ENCODE peak calls at places on chromosomes 13 and 19, in eight cellular contexts. One of them, this sample, is unnamed.

GRCh38 chr13:73948848-73949529 is 185.2 kb downstream of the KLF12 start:
- ATAC-seq in activated CD8-positive, alpha-beta memory T cell treated with anti-CD3 and anti-CD28 coated beads, Interleukin-2, amount 10 ng/mL, durations not matched to agents 7 days and 5 days: peak; percentile 27
- ATAC-seq in GM23338: no peak
- ATAC-seq in omental fat pad: no peak
- ATAC-seq in PC-3: no peak
- ATAC-seq in naive thymus-derived CD4-positive, alpha-beta T cell: no peak
- ATAC-seq in stimulated activated naive CD8-positive, alpha-beta T cell treated with anti-CD3 and anti-CD28 coated beads, Interleukin-15, amount 100 ng/mL, for 72 hours: peak; percentile 81
- ATAC-seq in upper lobe of right lung: no peak
- ATAC-seq in this sample: no peak

GRCh38 chr13:42992585-42993122 is 613 bp upstream of the EPSTI1 start:
- ATAC-seq in naive thymus-derived CD4-positive, alpha-beta T cell: peak; percentile 67
- ATAC-seq in upper lobe of right lung: peak; percentile 6
- ATAC-seq in omental fat pad: no peak
- ATAC-seq in GM23338: no peak
- ATAC-seq in activated CD8-positive, alpha-beta memory T cell treated with anti-CD3 and anti-CD28 coated beads, Interleukin-2, amount 10 ng/mL, durations not matched to agents 7 days and 5 days: peak; percentile 57
- ATAC-seq in PC-3: no peak
- ATAC-seq in stimulated activated naive CD8-positive, alpha-beta T cell treated with anti-CD3 and anti-CD28 coated beads, Interleukin-15, amount 100 ng/mL, for 72 hours: peak; percentile 62
- ATAC-seq in this sample: peak; percentile 73

GRCh38 chr19:18795540-18795939 is 4.4 kb upstream of the COMP start:
- ATAC-seq in PC-3: no peak
- ATAC-seq in omental fat pad: no peak
- ATAC-seq in upper lobe of right lung: peak; percentile 13
- ATAC-seq in naive thymus-derived CD4-positive, alpha-beta T cell: no peak
- ATAC-seq in stimulated activated naive CD8-positive, alpha-beta T cell treated with anti-CD3 and anti-CD28 coated beads, Interleukin-15, amount 100 ng/mL, for 72 hours: no peak
- ATAC-seq in GM23338: peak; percentile 50
- ATAC-seq in activated CD8-positive, alpha-beta memory T cell treated with anti-CD3 and anti-CD28 coated beads, Interleukin-2, amount 10 ng/mL, durations not matched to agents 7 days and 5 days: no peak
- ATAC-seq in this sample: peak; percentile 42

GRCh38 chr13:106625578-106625977 is 57.6 kb upstream of the ARGLU1 start:
- ATAC-seq in stimulated activated naive CD8-positive, alpha-beta T cell treated with anti-CD3 and anti-CD28 coated beads, Interleukin-15, amount 100 ng/mL, for 72 hours: no peak
- ATAC-seq in PC-3: no peak
- ATAC-seq in naive thymus-derived CD4-positive, alpha-beta T cell: no peak
- ATAC-seq in GM23338: no peak
- ATAC-seq in activated CD8-positive, alpha-beta memory T cell treated with anti-CD3 and anti-CD28 coated beads, Interleukin-2, amount 10 ng/mL, durations not matched to agents 7 days and 5 days: no peak
- ATAC-seq in upper lobe of right lung: no peak
- ATAC-seq in omental fat pad: no peak
- ATAC-seq in this sample: no peak

GRCh38 chr19:1651548-1652394 is 644 bp downstream of the TCF3 start:
- ATAC-seq in activated CD8-positive, alpha-beta memory T cell treated with anti-CD3 and anti-CD28 coated beads, Interleukin-2, amount 10 ng/mL, durations not matched to agents 7 days and 5 days: peak; percentile 5
- ATAC-seq in omental fat pad: no peak
- ATAC-seq in upper lobe of right lung: no peak
- ATAC-seq in PC-3: peak; percentile 5
- ATAC-seq in GM23338: peak; percentile 3
- ATAC-seq in stimulated activated naive CD8-positive, alpha-beta T cell treated with anti-CD3 and anti-CD28 coated beads, Interleukin-15, amount 100 ng/mL, for 72 hours: peak; percentile 7
- ATAC-seq in naive thymus-derived CD4-positive, alpha-beta T cell: no peak
- ATAC-seq in this sample: peak; percentile 0

GRCh38 chr19:40392894-40393517 is 3.0 kb upstream of the HIPK4 start:
- ATAC-seq in omental fat pad: no peak
- ATAC-seq in naive thymus-derived CD4-positive, alpha-beta T cell: no peak
- ATAC-seq in GM23338: peak; percentile 43
- ATAC-seq in activated CD8-positive, alpha-beta memory T cell treated with anti-CD3 and anti-CD28 coated beads, Interleukin-2, amount 10 ng/mL, durations not matched to agents 7 days and 5 days: peak; percentile 27
- ATAC-seq in upper lobe of right lung: peak; percentile 81
- ATAC-seq in stimulated activated naive CD8-positive, alpha-beta T cell treated with anti-CD3 and anti-CD28 coated beads, Interleukin-15, amount 100 ng/mL, for 72 hours: no peak
- ATAC-seq in PC-3: peak; percentile 95
- ATAC-seq in this sample: no peak

GRCh38 chr19:53254451-53255341 is at the start of gene ZNF677:
- ATAC-seq in GM23338: peak; percentile 99
- ATAC-seq in omental fat pad: peak; percentile 98
- ATAC-seq in activated CD8-positive, alpha-beta memory T cell treated with anti-CD3 and anti-CD28 coated beads, Interleukin-2, amount 10 ng/mL, durations not matched to agents 7 days and 5 days: peak; percentile 100
- ATAC-seq in upper lobe of right lung: peak; percentile 100
- ATAC-seq in PC-3: peak; percentile 99
- ATAC-seq in stimulated activated naive CD8-positive, alpha-beta T cell treated with anti-CD3 and anti-CD28 coated beads, Interleukin-15, amount 100 ng/mL, for 72 hours: peak; percentile 100
- ATAC-seq in naive thymus-derived CD4-positive, alpha-beta T cell: peak; percentile 100
- ATAC-seq in this sample: peak; percentile 98

GRCh38 chr19:4473708-4474503 is 1.8 kb downstream of the HDGFL2 start:
- ATAC-seq in naive thymus-derived CD4-positive, alpha-beta T cell: no peak
- ATAC-seq in upper lobe of right lung: no peak
- ATAC-seq in PC-3: no peak
- ATAC-seq in GM23338: no peak
- ATAC-seq in activated CD8-positive, alpha-beta memory T cell treated with anti-CD3 and anti-CD28 coated beads, Interleukin-2, amount 10 ng/mL, durations not matched to agents 7 days and 5 days: no peak
- ATAC-seq in stimulated activated naive CD8-positive, alpha-beta T cell treated with anti-CD3 and anti-CD28 coated beads, Interleukin-15, amount 100 ng/mL, for 72 hours: no peak
- ATAC-seq in omental fat pad: no peak
- ATAC-seq in this sample: no peak

GRCh38 chr13:114001331-114002008 is 27.6 kb upstream of the C13orf46 start:
- ATAC-seq in GM23338: no peak
- ATAC-seq in omental fat pad: no peak
- ATAC-seq in stimulated activated naive CD8-positive, alpha-beta T cell treated with anti-CD3 and anti-CD28 coated beads, Interleukin-15, amount 100 ng/mL, for 72 hours: no peak
- ATAC-seq in PC-3: no peak
- ATAC-seq in naive thymus-derived CD4-positive, alpha-beta T cell: peak; percentile 10
- ATAC-seq in upper lobe of right lung: peak; percentile 40
- ATAC-seq in activated CD8-positive, alpha-beta memory T cell treated with anti-CD3 and anti-CD28 coated beads, Interleukin-2, amount 10 ng/mL, durations not matched to agents 7 days and 5 days: no peak
- ATAC-seq in this sample: no peak

GRCh38 chr13:50706505-50706904 is 137.0 kb downstream of the DLEU7 start:
- ATAC-seq in PC-3: no peak
- ATAC-seq in stimulated activated naive CD8-positive, alpha-beta T cell treated with anti-CD3 and anti-CD28 coated beads, Interleukin-15, amount 100 ng/mL, for 72 hours: no peak
- ATAC-seq in upper lobe of right lung: no peak
- ATAC-seq in GM23338: no peak
- ATAC-seq in omental fat pad: no peak
- ATAC-seq in naive thymus-derived CD4-positive, alpha-beta T cell: no peak
- ATAC-seq in activated CD8-positive, alpha-beta memory T cell treated with anti-CD3 and anti-CD28 coated beads, Interleukin-2, amount 10 ng/mL, durations not matched to agents 7 days and 5 days: no peak
- ATAC-seq in this sample: no peak

GRCh38 chr19:44955500-44956439 is 590 bp downstream of the CLPTM1 start:
- ATAC-seq in activated CD8-positive, alpha-beta memory T cell treated with anti-CD3 and anti-CD28 coated beads, Interleukin-2, amount 10 ng/mL, durations not matched to agents 7 days and 5 days: no peak
- ATAC-seq in stimulated activated naive CD8-positive, alpha-beta T cell treated with anti-CD3 and anti-CD28 coated beads, Interleukin-15, amount 100 ng/mL, for 72 hours: no peak
- ATAC-seq in omental fat pad: peak; percentile 3
- ATAC-seq in naive thymus-derived CD4-positive, alpha-beta T cell: no peak
- ATAC-seq in upper lobe of right lung: no peak
- ATAC-seq in PC-3: peak; percentile 13
- ATAC-seq in GM23338: peak; percentile 35
- ATAC-seq in this sample: no peak

GRCh38 chr19:46660601-46661019 is 372 bp downstream of the DACT3 start:
- ATAC-seq in upper lobe of right lung: no peak
- ATAC-seq in PC-3: no peak
- ATAC-seq in naive thymus-derived CD4-positive, alpha-beta T cell: no peak
- ATAC-seq in omental fat pad: no peak
- ATAC-seq in activated CD8-positive, alpha-beta memory T cell treated with anti-CD3 and anti-CD28 coated beads, Interleukin-2, amount 10 ng/mL, durations not matched to agents 7 days and 5 days: no peak
- ATAC-seq in GM23338: peak; percentile 1
- ATAC-seq in stimulated activated naive CD8-positive, alpha-beta T cell treated with anti-CD3 and anti-CD28 coated beads, Interleukin-15, amount 100 ng/mL, for 72 hours: peak; percentile 4
- ATAC-seq in this sample: no peak

GRCh38 chr19:36125557-36125956 is 10.3 kb downstream of the TBCB start:
- ATAC-seq in upper lobe of right lung: no peak
- ATAC-seq in stimulated activated naive CD8-positive, alpha-beta T cell treated with anti-CD3 and anti-CD28 coated beads, Interleukin-15, amount 100 ng/mL, for 72 hours: no peak
- ATAC-seq in naive thymus-derived CD4-positive, alpha-beta T cell: no peak
- ATAC-seq in activated CD8-positive, alpha-beta memory T cell treated with anti-CD3 and anti-CD28 coated beads, Interleukin-2, amount 10 ng/mL, durations not matched to agents 7 days and 5 days: no peak
- ATAC-seq in GM23338: no peak
- ATAC-seq in omental fat pad: no peak
- ATAC-seq in PC-3: no peak
- ATAC-seq in this sample: no peak

GRCh38 chr13:29454931-29455481 is 140.5 kb downstream of the SLC7A1 start:
- ATAC-seq in omental fat pad: no peak
- ATAC-seq in activated CD8-positive, alpha-beta memory T cell treated with anti-CD3 and anti-CD28 coated beads, Interleukin-2, amount 10 ng/mL, durations not matched to agents 7 days and 5 days: no peak
- ATAC-seq in PC-3: peak; percentile 53
- ATAC-seq in upper lobe of right lung: peak; percentile 67
- ATAC-seq in stimulated activated naive CD8-positive, alpha-beta T cell treated with anti-CD3 and anti-CD28 coated beads, Interleukin-15, amount 100 ng/mL, for 72 hours: peak; percentile 61
- ATAC-seq in naive thymus-derived CD4-positive, alpha-beta T cell: peak; percentile 34
- ATAC-seq in GM23338: peak; percentile 91
- ATAC-seq in this sample: peak; percentile 61

GRCh38 chr13:58397596-58398387 is 766.2 kb downstream of the PCDH17 start:
- ATAC-seq in omental fat pad: no peak
- ATAC-seq in naive thymus-derived CD4-positive, alpha-beta T cell: no peak
- ATAC-seq in activated CD8-positive, alpha-beta memory T cell treated with anti-CD3 and anti-CD28 coated beads, Interleukin-2, amount 10 ng/mL, durations not matched to agents 7 days and 5 days: no peak
- ATAC-seq in PC-3: no peak
- ATAC-seq in GM23338: no peak
- ATAC-seq in stimulated activated naive CD8-positive, alpha-beta T cell treated with anti-CD3 and anti-CD28 coated beads, Interleukin-15, amount 100 ng/mL, for 72 hours: no peak
- ATAC-seq in upper lobe of right lung: no peak
- ATAC-seq in this sample: no peak

GRCh38 chr19:13938361-13939027 is at the start of gene PODNL1:
- ATAC-seq in stimulated activated naive CD8-positive, alpha-beta T cell treated with anti-CD3 and anti-CD28 coated beads, Interleukin-15, amount 100 ng/mL, for 72 hours: peak; percentile 32
- ATAC-seq in upper lobe of right lung: peak; percentile 49
- ATAC-seq in activated CD8-positive, alpha-beta memory T cell treated with anti-CD3 and anti-CD28 coated beads, Interleukin-2, amount 10 ng/mL, durations not matched to agents 7 days and 5 days: no peak
- ATAC-seq in omental fat pad: no peak
- ATAC-seq in PC-3: no peak
- ATAC-seq in naive thymus-derived CD4-positive, alpha-beta T cell: no peak
- ATAC-seq in GM23338: no peak
- ATAC-seq in this sample: no peak

GRCh38 chr19:39420769-39421168 is 8.3 kb downstream of the PLEKHG2 start:
- ATAC-seq in stimulated activated naive CD8-positive, alpha-beta T cell treated with anti-CD3 and anti-CD28 coated beads, Interleukin-15, amount 100 ng/mL, for 72 hours: no peak
- ATAC-seq in naive thymus-derived CD4-positive, alpha-beta T cell: no peak
- ATAC-seq in PC-3: no peak
- ATAC-seq in GM23338: no peak
- ATAC-seq in omental fat pad: no peak
- ATAC-seq in upper lobe of right lung: no peak
- ATAC-seq in activated CD8-positive, alpha-beta memory T cell treated with anti-CD3 and anti-CD28 coated beads, Interleukin-2, amount 10 ng/mL, durations not matched to agents 7 days and 5 days: no peak
- ATAC-seq in this sample: no peak

GRCh38 chr19:16619456-16619855 is 8.5 kb downstream of the MED26 start:
- ATAC-seq in GM23338: no peak
- ATAC-seq in stimulated activated naive CD8-positive, alpha-beta T cell treated with anti-CD3 and anti-CD28 coated beads, Interleukin-15, amount 100 ng/mL, for 72 hours: no peak
- ATAC-seq in activated CD8-positive, alpha-beta memory T cell treated with anti-CD3 and anti-CD28 coated beads, Interleukin-2, amount 10 ng/mL, durations not matched to agents 7 days and 5 days: no peak
- ATAC-seq in omental fat pad: no peak
- ATAC-seq in PC-3: no peak
- ATAC-seq in upper lobe of right lung: peak; percentile 49
- ATAC-seq in naive thymus-derived CD4-positive, alpha-beta T cell: no peak
- ATAC-seq in this sample: peak; percentile 31

GRCh38 chr13:31468114-31468902 is 268.5 kb downstream of the B3GLCT start:
- ATAC-seq in upper lobe of right lung: no peak
- ATAC-seq in omental fat pad: no peak
- ATAC-seq in PC-3: no peak
- ATAC-seq in naive thymus-derived CD4-positive, alpha-beta T cell: no peak
- ATAC-seq in activated CD8-positive, alpha-beta memory T cell treated with anti-CD3 and anti-CD28 coated beads, Interleukin-2, amount 10 ng/mL, durations not matched to agents 7 days and 5 days: no peak
- ATAC-seq in stimulated activated naive CD8-positive, alpha-beta T cell treated with anti-CD3 and anti-CD28 coated beads, Interleukin-15, amount 100 ng/mL, for 72 hours: no peak
- ATAC-seq in GM23338: peak; percentile 75
- ATAC-seq in this sample: no peak

GRCh38 chr13:105940882-105941281 is 594.6 kb downstream of the EFNB2 start:
- ATAC-seq in omental fat pad: no peak
- ATAC-seq in stimulated activated naive CD8-positive, alpha-beta T cell treated with anti-CD3 and anti-CD28 coated beads, Interleukin-15, amount 100 ng/mL, for 72 hours: no peak
- ATAC-seq in upper lobe of right lung: no peak
- ATAC-seq in GM23338: no peak
- ATAC-seq in naive thymus-derived CD4-positive, alpha-beta T cell: no peak
- ATAC-seq in PC-3: no peak
- ATAC-seq in activated CD8-positive, alpha-beta memory T cell treated with anti-CD3 and anti-CD28 coated beads, Interleukin-2, amount 10 ng/mL, durations not matched to agents 7 days and 5 days: no peak
- ATAC-seq in this sample: no peak

GRCh38 chr19:48854103-48854502 is 14.3 kb downstream of the PLEKHA4 start:
- ATAC-seq in activated CD8-positive, alpha-beta memory T cell treated with anti-CD3 and anti-CD28 coated beads, Interleukin-2, amount 10 ng/mL, durations not matched to agents 7 days and 5 days: no peak
- ATAC-seq in stimulated activated naive CD8-positive, alpha-beta T cell treated with anti-CD3 and anti-CD28 coated beads, Interleukin-15, amount 100 ng/mL, for 72 hours: no peak
- ATAC-seq in GM23338: no peak
- ATAC-seq in omental fat pad: no peak
- ATAC-seq in naive thymus-derived CD4-positive, alpha-beta T cell: no peak
- ATAC-seq in PC-3: no peak
- ATAC-seq in upper lobe of right lung: no peak
- ATAC-seq in this sample: no peak

GRCh38 chr19:1412323-1412923 is 5.0 kb downstream of the DAZAP1 start:
- ATAC-seq in activated CD8-positive, alpha-beta memory T cell treated with anti-CD3 and anti-CD28 coated beads, Interleukin-2, amount 10 ng/mL, durations not matched to agents 7 days and 5 days: no peak
- ATAC-seq in GM23338: no peak
- ATAC-seq in upper lobe of right lung: no peak
- ATAC-seq in naive thymus-derived CD4-positive, alpha-beta T cell: no peak
- ATAC-seq in omental fat pad: no peak
- ATAC-seq in stimulated activated naive CD8-positive, alpha-beta T cell treated with anti-CD3 and anti-CD28 coated beads, Interleukin-15, amount 100 ng/mL, for 72 hours: no peak
- ATAC-seq in PC-3: no peak
- ATAC-seq in this sample: no peak

GRCh38 chr13:20968745-20969144 is 66.2 kb upstream of the XPO4 start:
- ATAC-seq in PC-3: no peak
- ATAC-seq in stimulated activated naive CD8-positive, alpha-beta T cell treated with anti-CD3 and anti-CD28 coated beads, Interleukin-15, amount 100 ng/mL, for 72 hours: peak; percentile 37
- ATAC-seq in upper lobe of right lung: no peak
- ATAC-seq in activated CD8-positive, alpha-beta memory T cell treated with anti-CD3 and anti-CD28 coated beads, Interleukin-2, amount 10 ng/mL, durations not matched to agents 7 days and 5 days: no peak
- ATAC-seq in GM23338: no peak
- ATAC-seq in omental fat pad: no peak
- ATAC-seq in naive thymus-derived CD4-positive, alpha-beta T cell: no peak
- ATAC-seq in this sample: no peak

GRCh38 chr19:6720369-6721112 is at the start of gene C3:
- ATAC-seq in naive thymus-derived CD4-positive, alpha-beta T cell: peak; percentile 75
- ATAC-seq in PC-3: no peak
- ATAC-seq in activated CD8-positive, alpha-beta memory T cell treated with anti-CD3 and anti-CD28 coated beads, Interleukin-2, amount 10 ng/mL, durations not matched to agents 7 days and 5 days: no peak
- ATAC-seq in upper lobe of right lung: peak; percentile 77
- ATAC-seq in GM23338: no peak
- ATAC-seq in omental fat pad: peak; percentile 72
- ATAC-seq in stimulated activated naive CD8-positive, alpha-beta T cell treated with anti-CD3 and anti-CD28 coated beads, Interleukin-15, amount 100 ng/mL, for 72 hours: peak; percentile 54
- ATAC-seq in this sample: no peak

GRCh38 chr13:39197645-39198007 is 159.4 kb downstream of the NHLRC3 start:
- ATAC-seq in PC-3: no peak
- ATAC-seq in naive thymus-derived CD4-positive, alpha-beta T cell: no peak
- ATAC-seq in GM23338: no peak
- ATAC-seq in upper lobe of right lung: no peak
- ATAC-seq in stimulated activated naive CD8-positive, alpha-beta T cell treated with anti-CD3 and anti-CD28 coated beads, Interleukin-15, amount 100 ng/mL, for 72 hours: no peak
- ATAC-seq in activated CD8-positive, alpha-beta memory T cell treated with anti-CD3 and anti-CD28 coated beads, Interleukin-2, amount 10 ng/mL, durations not matched to agents 7 days and 5 days: no peak
- ATAC-seq in omental fat pad: no peak
- ATAC-seq in this sample: no peak

GRCh38 chr19:16920816-16921529 is 32.2 kb downstream of the F2RL3 start:
- ATAC-seq in omental fat pad: no peak
- ATAC-seq in stimulated activated naive CD8-positive, alpha-beta T cell treated with anti-CD3 and anti-CD28 coated beads, Interleukin-15, amount 100 ng/mL, for 72 hours: no peak
- ATAC-seq in GM23338: no peak
- ATAC-seq in upper lobe of right lung: no peak
- ATAC-seq in PC-3: peak; percentile 76
- ATAC-seq in naive thymus-derived CD4-positive, alpha-beta T cell: no peak
- ATAC-seq in activated CD8-positive, alpha-beta memory T cell treated with anti-CD3 and anti-CD28 coated beads, Interleukin-2, amount 10 ng/mL, durations not matched to agents 7 days and 5 days: no peak
- ATAC-seq in this sample: no peak

GRCh38 chr13:113854238-113855011 is 9.5 kb downstream of the GAS6 start:
- ATAC-seq in stimulated activated naive CD8-positive, alpha-beta T cell treated with anti-CD3 and anti-CD28 coated beads, Interleukin-15, amount 100 ng/mL, for 72 hours: peak; percentile 52
- ATAC-seq in naive thymus-derived CD4-positive, alpha-beta T cell: peak; percentile 39
- ATAC-seq in omental fat pad: no peak
- ATAC-seq in PC-3: no peak
- ATAC-seq in activated CD8-positive, alpha-beta memory T cell treated with anti-CD3 and anti-CD28 coated beads, Interleukin-2, amount 10 ng/mL, durations not matched to agents 7 days and 5 days: no peak
- ATAC-seq in GM23338: peak; percentile 60
- ATAC-seq in upper lobe of right lung: peak; percentile 46
- ATAC-seq in this sample: peak; percentile 40

GRCh38 chr13:73861136-73861535 is 273.1 kb downstream of the KLF12 start:
- ATAC-seq in upper lobe of right lung: no peak
- ATAC-seq in naive thymus-derived CD4-positive, alpha-beta T cell: peak; percentile 36
- ATAC-seq in GM23338: no peak
- ATAC-seq in PC-3: no peak
- ATAC-seq in activated CD8-positive, alpha-beta memory T cell treated with anti-CD3 and anti-CD28 coated beads, Interleukin-2, amount 10 ng/mL, durations not matched to agents 7 days and 5 days: no peak
- ATAC-seq in omental fat pad: no peak
- ATAC-seq in stimulated activated naive CD8-positive, alpha-beta T cell treated with anti-CD3 and anti-CD28 coated beads, Interleukin-15, amount 100 ng/mL, for 72 hours: no peak
- ATAC-seq in this sample: no peak

GRCh38 chr19:30209617-30210600 is 162.3 kb upstream of the ZNF536 start:
- ATAC-seq in PC-3: no peak
- ATAC-seq in stimulated activated naive CD8-positive, alpha-beta T cell treated with anti-CD3 and anti-CD28 coated beads, Interleukin-15, amount 100 ng/mL, for 72 hours: no peak
- ATAC-seq in upper lobe of right lung: no peak
- ATAC-seq in naive thymus-derived CD4-positive, alpha-beta T cell: no peak
- ATAC-seq in activated CD8-positive, alpha-beta memory T cell treated with anti-CD3 and anti-CD28 coated beads, Interleukin-2, amount 10 ng/mL, durations not matched to agents 7 days and 5 days: no peak
- ATAC-seq in GM23338: no peak
- ATAC-seq in omental fat pad: no peak
- ATAC-seq in this sample: no peak

GRCh38 chr19:49119411-49120324 is at the start of gene PPFIA3:
- ATAC-seq in omental fat pad: peak; percentile 34
- ATAC-seq in upper lobe of right lung: peak; percentile 59
- ATAC-seq in activated CD8-positive, alpha-beta memory T cell treated with anti-CD3 and anti-CD28 coated beads, Interleukin-2, amount 10 ng/mL, durations not matched to agents 7 days and 5 days: no peak
- ATAC-seq in PC-3: peak; percentile 39
- ATAC-seq in naive thymus-derived CD4-positive, alpha-beta T cell: no peak
- ATAC-seq in GM23338: peak; percentile 40
- ATAC-seq in stimulated activated naive CD8-positive, alpha-beta T cell treated with anti-CD3 and anti-CD28 coated beads, Interleukin-15, amount 100 ng/mL, for 72 hours: no peak
- ATAC-seq in this sample: peak; percentile 2

GRCh38 chr19:44592451-44592890 is 20.9 kb upstream of the IGSF23 start:
- ATAC-seq in upper lobe of right lung: peak; percentile 48
- ATAC-seq in activated CD8-positive, alpha-beta memory T cell treated with anti-CD3 and anti-CD28 coated beads, Interleukin-2, amount 10 ng/mL, durations not matched to agents 7 days and 5 days: no peak
- ATAC-seq in PC-3: no peak
- ATAC-seq in omental fat pad: no peak
- ATAC-seq in GM23338: no peak
- ATAC-seq in stimulated activated naive CD8-positive, alpha-beta T cell treated with anti-CD3 and anti-CD28 coated beads, Interleukin-15, amount 100 ng/mL, for 72 hours: no peak
- ATAC-seq in naive thymus-derived CD4-positive, alpha-beta T cell: no peak
- ATAC-seq in this sample: no peak

GRCh38 chr13:47813683-47814082 is 187.4 kb downstream of the SUCLA2 start:
- ATAC-seq in activated CD8-positive, alpha-beta memory T cell treated with anti-CD3 and anti-CD28 coated beads, Interleukin-2, amount 10 ng/mL, durations not matched to agents 7 days and 5 days: no peak
- ATAC-seq in omental fat pad: no peak
- ATAC-seq in upper lobe of right lung: no peak
- ATAC-seq in GM23338: peak; percentile 34
- ATAC-seq in naive thymus-derived CD4-positive, alpha-beta T cell: no peak
- ATAC-seq in stimulated activated naive CD8-positive, alpha-beta T cell treated with anti-CD3 and anti-CD28 coated beads, Interleukin-15, amount 100 ng/mL, for 72 hours: no peak
- ATAC-seq in PC-3: no peak
- ATAC-seq in this sample: no peak

GRCh38 chr13:112526146-112526853 is 61.7 kb downstream of the TUBGCP3 start:
- ATAC-seq in stimulated activated naive CD8-positive, alpha-beta T cell treated with anti-CD3 and anti-CD28 coated beads, Interleukin-15, amount 100 ng/mL, for 72 hours: no peak
- ATAC-seq in activated CD8-positive, alpha-beta memory T cell treated with anti-CD3 and anti-CD28 coated beads, Interleukin-2, amount 10 ng/mL, durations not matched to agents 7 days and 5 days: no peak
- ATAC-seq in omental fat pad: no peak
- ATAC-seq in GM23338: no peak
- ATAC-seq in upper lobe of right lung: no peak
- ATAC-seq in naive thymus-derived CD4-positive, alpha-beta T cell: no peak
- ATAC-seq in PC-3: no peak
- ATAC-seq in this sample: no peak

GRCh38 chr13:64869539-64869938 is 2360.6 kb downstream of the PCDH9 start:
- ATAC-seq in omental fat pad: no peak
- ATAC-seq in activated CD8-positive, alpha-beta memory T cell treated with anti-CD3 and anti-CD28 coated beads, Interleukin-2, amount 10 ng/mL, durations not matched to agents 7 days and 5 days: no peak
- ATAC-seq in stimulated activated naive CD8-positive, alpha-beta T cell treated with anti-CD3 and anti-CD28 coated beads, Interleukin-15, amount 100 ng/mL, for 72 hours: no peak
- ATAC-seq in upper lobe of right lung: no peak
- ATAC-seq in GM23338: no peak
- ATAC-seq in PC-3: no peak
- ATAC-seq in naive thymus-derived CD4-positive, alpha-beta T cell: no peak
- ATAC-seq in this sample: no peak

This sample was measured in stimulated activated memory B cell treated with anti-CD40 and anti-IgM and Interleukin-4, amounts not matched to agents 10 μg/mL and 1 μg/mL and 100 μg/mL, for 72 hours.